ENCODE peak calls at places on chromosomes 1 and 21, in four cellular contexts. U is GM12878, Y is K562, O is HepG2. Z is an unnamed sample.

GRCh38 chr1:147757015-147757990 is 3.1 kb downstream of the GJA5 start:
- DNase-seq in U (no peak), O (no peak), Y (no peak), Z (no peak)

GRCh38 chr1:174954686-174955669 is 44.8 kb upstream of the CACYBP start:
- DNase-seq in Y (no peak), O (no peak), U (no peak), Z (no peak)

GRCh38 chr1:152035406-152036315 is 1.1 kb downstream of the S100A11 start:
- DNase-seq in O (no peak), U (no peak), Y (peak), Z (peak)

GRCh38 chr1:43933386-43934278 is at the start of gene ARTN:
- DNase-seq in U (no peak), O (no peak), Y (no peak), Z (no peak)

GRCh38 chr1:173601588-173601987 is 1.3 kb downstream of the SLC9C2 start:
- DNase-seq in U (peak), O (no peak), Y (no peak), Z (no peak)

GRCh38 chr1:64472805-64473204 is 2.9 kb downstream of the CACHD1 start:
- DNase-seq in O (no peak), Y (no peak), U (no peak), Z (no peak)

GRCh38 chr1:62391369-62391971 is 45.4 kb upstream of the USP1 start:
- DNase-seq in O (peak), Y (peak), U (no peak), Z (peak)

GRCh38 chr1:228149341-228150020 is at the start of gene GJC2:
- DNase-seq in O (peak), Y (peak), U (no peak), Z (no peak)

GRCh38 chr1:108048311-108049082 is 83.5 kb upstream of the VAV3 start:
- DNase-seq in Y (no peak), O (no peak), U (no peak), Z (no peak)

GRCh38 chr1:235648954-235649721 is 446 bp downstream of the GNG4 start:
- DNase-seq in O (peak), U (no peak), Y (no peak), Z (peak)

GRCh38 chr1:172420385-172420784 is at the start of gene C1orf105:
- DNase-seq in O (no peak), U (no peak), Y (no peak), Z (no peak)

GRCh38 chr21:36422279-36423098 is 37.3 kb downstream of the CHAF1B start:
- DNase-seq in U (no peak), O (peak), Y (peak), Z (peak)

GRCh38 chr1:34176830-34177613 is at the start of gene C1orf94:
- DNase-seq in Y (no peak), O (no peak), U (no peak), Z (no peak)

GRCh38 chr1:82517586-82517985 is 716.9 kb downstream of the ADGRL2 start:
- DNase-seq in Y (no peak), U (no peak), O (no peak), Z (peak)

GRCh38 chr21:33433001-33433400 is 29.8 kb downstream of the IFNGR2 start:
- DNase-seq in U (no peak), O (no peak), Y (no peak), Z (no peak)

GRCh38 chr1:26132128-26132824 is 20.7 kb downstream of the PDIK1L start:
- DNase-seq in U (no peak), O (no peak), Y (peak), Z (no peak)

GRCh38 chr21:17688912-17689874 is 76.5 kb upstream of the BTG3 start:
- DNase-seq in Y (peak), O (peak), U (no peak), Z (no peak)

GRCh38 chr1:93666613-93667384 is 14.8 kb downstream of the BCAR3 start:
- DNase-seq in Y (no peak), U (no peak), O (no peak), Z (peak)

GRCh38 chr1:108121361-108122143 is 78.6 kb downstream of the SLC25A24 start:
- DNase-seq in Y (peak), U (no peak), O (peak), Z (no peak)

GRCh38 chr1:115134850-115135484 is 45.7 kb upstream of the TSPAN2 start:
- DNase-seq in Y (no peak), U (no peak), O (no peak), Z (no peak)

GRCh38 chr1:81801032-81801833 is 499 bp downstream of the ADGRL2 start:
- DNase-seq in U (no peak), O (peak), Y (no peak), Z (peak)

DNA sequence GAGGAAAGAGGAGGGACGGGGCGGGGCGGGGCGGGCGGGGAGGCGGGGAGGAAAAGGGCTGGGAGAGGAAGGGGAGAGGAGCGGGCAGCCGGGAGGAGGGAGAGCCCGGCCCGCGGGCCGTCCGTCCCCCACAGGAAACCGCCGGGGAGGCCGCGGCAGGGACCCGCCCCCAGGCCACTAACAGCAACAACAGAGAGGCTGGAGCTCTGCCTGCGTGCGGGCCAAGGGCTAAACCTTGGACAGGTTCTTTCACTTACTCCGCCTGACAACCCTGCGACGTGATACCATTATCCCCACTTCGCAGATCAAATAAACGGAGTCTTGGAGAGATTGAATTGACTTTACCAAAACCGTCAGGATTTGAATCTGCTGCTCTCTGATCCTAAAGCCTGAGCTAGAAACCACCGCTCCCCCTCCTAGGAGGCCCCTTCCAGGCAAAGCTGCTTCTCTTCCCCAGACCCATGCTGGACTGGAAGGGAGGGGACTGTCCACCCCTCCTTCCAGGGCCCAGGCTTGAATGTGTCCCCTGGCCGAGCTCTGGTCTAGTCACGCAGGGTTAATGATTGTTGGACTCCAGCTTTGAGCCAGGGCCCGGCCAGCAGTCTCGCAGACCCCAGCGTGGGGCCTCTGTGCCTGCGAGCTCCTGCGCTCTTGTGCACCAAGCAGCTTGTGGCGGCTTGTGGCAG is at the start of gene EVA1B:
- DNase-seq in U (no peak), Y (peak), O (peak), Z (peak)
- TF ChIP-seq BHLHE40 in U (no peak), Y (no peak), O (no peak), Z (no peak)

GRCh38 chr21:43956667-43957030 is 55.5 kb upstream of the TRAPPC10 start:
- DNase-seq in U (no peak), Y (no peak), O (no peak), Z (no peak)
- TF ChIP-seq FOXK2 in U (no peak), Y (no peak), O (no peak), Z (no peak)

DNA sequence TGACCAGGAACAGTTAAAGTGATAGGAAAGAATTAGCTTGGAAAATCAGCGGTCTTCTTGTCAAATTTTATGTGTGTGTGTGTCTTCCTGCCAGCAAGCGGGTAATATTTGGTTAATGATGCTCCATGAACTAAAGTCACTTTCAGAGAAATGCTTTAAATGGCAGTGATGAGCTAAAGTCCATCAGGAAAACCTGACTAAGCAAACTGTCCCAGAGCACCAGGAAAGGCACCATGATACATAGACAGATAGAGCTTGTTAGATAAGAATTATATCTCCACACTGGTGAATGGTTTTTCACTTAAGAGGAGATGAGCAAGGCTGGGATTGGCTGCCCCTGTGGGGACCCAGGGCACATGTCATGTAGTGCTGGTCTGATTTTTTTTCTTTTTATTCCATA is 9.9 kb upstream of the CDC14A start:
- DNase-seq in U (no peak), O (no peak), Y (no peak), Z (no peak)
- TF ChIP-seq SP1 in U (no peak), O (no peak), Y (no peak), Z (no peak)

GRCh38 chr1:110618668-110619067 is 12.5 kb upstream of the KCNA2 start:
- DNase-seq in O (no peak), U (no peak), Y (no peak), Z (no peak)

GRCh38 chr1:110617116-110617515 is 11.0 kb upstream of the KCNA2 start:
- DNase-seq in U (no peak), O (no peak), Y (no peak), Z (no peak)

GRCh38 chr1:110616587-110616986 is 10.4 kb upstream of the KCNA2 start:
- DNase-seq in O (no peak), Y (peak), U (no peak), Z (no peak)

GRCh38 chr1:110615548-110616130 is 9.5 kb upstream of the KCNA2 start:
- DNase-seq in O (peak), U (no peak), Y (peak), Z (peak)

DNA sequence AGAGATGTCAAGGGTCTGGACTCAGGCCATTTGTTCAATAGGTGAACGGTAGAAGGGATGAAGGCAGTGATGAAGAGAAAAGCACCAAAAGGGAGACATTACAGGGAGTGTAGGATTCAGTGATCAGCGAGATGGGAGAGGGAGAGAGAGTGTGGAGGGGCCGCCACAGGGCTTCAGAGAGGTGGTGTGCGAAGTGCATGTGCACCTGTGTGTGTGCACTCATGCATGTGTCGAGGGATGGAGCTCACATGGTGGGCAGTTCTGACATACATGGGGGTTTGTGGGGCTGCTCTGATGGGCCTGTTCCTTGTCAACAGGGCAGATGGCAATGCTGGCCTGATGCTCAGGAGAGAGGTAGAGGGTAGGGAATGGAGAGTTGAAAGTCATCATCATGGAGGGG is 11.4 kb upstream of the KCNA2 start:
- DNase-seq in O (no peak), U (no peak), Y (no peak), Z (no peak)
- TF ChIP-seq BHLHE40 in O (no peak), U (no peak), Y (no peak), Z (no peak)

GRCh38 chr1:181712636-181713238 is 229.4 kb downstream of the CACNA1E start:
- DNase-seq in Y (no peak), U (no peak), O (no peak), Z (no peak)
- TF ChIP-seq FOXK2 in Y (no peak), U (no peak), O (no peak), Z (no peak)

GRCh38 chr1:18960409-18960808 is 3.9 kb upstream of the IFFO2 start:
- DNase-seq in Y (no peak), O (no peak), U (no peak), Z (no peak)

GRCh38 chr1:18959591-18959990 is 3.1 kb upstream of the IFFO2 start:
- DNase-seq in U (no peak), O (no peak), Y (no peak), Z (no peak)

GRCh38 chr1:18963968-18964367 is 7.5 kb upstream of the IFFO2 start:
- DNase-seq in O (no peak), U (no peak), Y (no peak), Z (no peak)

GRCh38 chr1:18962855-18963737 is 6.6 kb upstream of the IFFO2 start:
- DNase-seq in Y (no peak), U (no peak), O (no peak), Z (no peak)

DNA sequence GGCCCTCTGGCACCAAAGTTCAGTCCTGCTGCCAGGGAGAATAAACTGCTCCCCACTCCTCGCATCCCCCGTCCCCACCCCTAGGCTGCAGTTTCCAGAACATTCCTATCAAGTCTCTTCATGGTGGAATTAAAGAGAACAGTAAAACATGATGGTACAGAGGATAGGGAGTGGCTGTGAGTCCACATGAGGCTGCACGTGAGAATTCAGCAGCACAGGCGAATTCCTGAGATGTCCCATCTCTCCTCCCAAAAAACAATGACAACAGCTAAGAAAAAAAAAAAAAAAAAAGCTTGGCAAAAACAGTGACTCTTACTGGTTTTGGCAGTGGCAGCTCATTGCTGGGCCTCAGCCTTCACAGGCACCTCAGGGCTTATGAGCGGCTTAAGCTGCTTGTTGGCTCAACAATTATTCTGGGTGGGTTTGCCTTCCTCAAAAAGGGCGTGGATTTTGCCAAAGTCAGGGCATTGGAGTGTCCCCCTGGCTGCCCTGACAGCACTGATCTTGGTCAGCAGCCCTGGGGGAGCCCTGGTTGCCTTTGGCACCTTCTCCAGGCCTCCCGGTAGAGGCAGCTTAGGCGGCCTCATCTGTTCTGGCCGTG is 5.7 kb upstream of the IFFO2 start:
- DNase-seq in U (no peak), Y (no peak), O (no peak), Z (no peak)
- TF ChIP-seq SP1 in U (no peak), Y (no peak), O (no peak), Z (no peak)

GRCh38 chr1:183870351-183871077 is 65.6 kb downstream of the RGL1 start:
- DNase-seq in O (no peak), U (no peak), Y (no peak), Z (no peak)

GRCh38 chr1:183869671-183870070 is 64.8 kb downstream of the RGL1 start:
- DNase-seq in U (no peak), Y (no peak), O (no peak), Z (no peak)

GRCh38 chr1:183872406-183872805 is 67.5 kb downstream of the RGL1 start:
- DNase-seq in U (no peak), Y (no peak), O (no peak), Z (no peak)

GRCh38 chr1:183871142-183871541 is 66.2 kb downstream of the RGL1 start:
- DNase-seq in U (no peak), Y (no peak), O (peak), Z (no peak)

DNA sequence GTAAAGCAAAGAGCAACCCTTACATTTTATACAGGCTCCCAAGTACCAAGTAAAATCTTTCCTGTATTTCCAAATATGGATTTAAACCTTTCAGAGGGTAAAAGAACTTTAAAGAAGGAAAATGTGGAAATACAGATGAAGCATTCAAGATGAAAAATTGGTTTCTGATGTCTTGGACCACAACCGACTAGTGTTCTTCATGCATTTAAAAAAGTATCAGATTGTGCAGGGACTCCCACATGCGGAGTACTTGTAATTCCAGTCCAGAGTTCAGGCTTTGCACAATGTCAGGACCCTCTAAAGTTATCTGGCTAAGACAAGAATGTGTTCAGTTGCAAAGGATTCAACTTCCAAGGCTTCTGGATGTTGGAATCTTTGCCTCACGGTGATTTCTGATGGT is 66.6 kb downstream of the RGL1 start:
- DNase-seq in Y (no peak), U (no peak), O (no peak), Z (no peak)
- TF ChIP-seq BHLHE40 in Y (no peak), U (no peak), O (no peak), Z (no peak)

GRCh38 chr1:50967416-50968020 is 2.5 kb upstream of the CDKN2C start:
- DNase-seq in U (no peak), Y (peak), O (no peak), Z (no peak)
- TF ChIP-seq FOXK2 in U (no peak), Y (no peak), O (no peak), Z (no peak)

Z was measured in HEK293T.